ENCODE peak calls at places on chromosomes 1 and 21, in six cellular contexts. One of them, this sample, is unnamed.

GRCh38 chr1:172770081-172770480 is 111.2 kb downstream of the FASLG start:
- DNase-seq in IMR-90: no peak
- DNase-seq in H9: no peak
- DNase-seq in effector memory CD4-positive, alpha-beta T cell: no peak
- DNase-seq in AG04450: no peak
- DNase-seq in kidney: no peak
- DNase-seq in this sample: no peak

GRCh38 chr1:27097484-27097917 is 57.4 kb downstream of the SLC9A1 start:
- DNase-seq in IMR-90: peak; percentile 66
- DNase-seq in H9: peak; percentile 81
- DNase-seq in effector memory CD4-positive, alpha-beta T cell: peak; percentile 48
- DNase-seq in AG04450: peak; percentile 44
- DNase-seq in kidney: peak; percentile 89
- DNase-seq in this sample: no peak

GRCh38 chr21:36785615-36786014 is 86.7 kb downstream of the SIM2 start:
- DNase-seq in IMR-90: peak; percentile 25
- DNase-seq in H9: no peak
- DNase-seq in effector memory CD4-positive, alpha-beta T cell: no peak
- DNase-seq in AG04450: no peak
- DNase-seq in kidney: no peak
- DNase-seq in this sample: no peak

GRCh38 chr1:235834620-235835019 is 32.1 kb downstream of the LYST start:
- DNase-seq in IMR-90: no peak
- DNase-seq in H9: no peak
- DNase-seq in effector memory CD4-positive, alpha-beta T cell: no peak
- DNase-seq in AG04450: no peak
- DNase-seq in kidney: no peak
- DNase-seq in this sample: no peak

GRCh38 chr1:176785810-176786209 is 322.8 kb downstream of the PAPPA2 start:
- DNase-seq in IMR-90: no peak
- DNase-seq in H9: no peak
- DNase-seq in effector memory CD4-positive, alpha-beta T cell: no peak
- DNase-seq in AG04450: no peak
- DNase-seq in kidney: no peak
- DNase-seq in this sample: no peak

GRCh38 chr1:180179162-180179957 is 24.7 kb downstream of the QSOX1 start:
- DNase-seq in IMR-90: no peak
- DNase-seq in H9: no peak
- DNase-seq in effector memory CD4-positive, alpha-beta T cell: no peak
- DNase-seq in AG04450: no peak
- DNase-seq in kidney: peak; percentile 48
- DNase-seq in this sample: no peak

GRCh38 chr1:214028095-214028494 is 40.3 kb downstream of the PROX1 start:
- DNase-seq in IMR-90: no peak
- DNase-seq in H9: no peak
- DNase-seq in effector memory CD4-positive, alpha-beta T cell: no peak
- DNase-seq in AG04450: no peak
- DNase-seq in kidney: no peak
- DNase-seq in this sample: no peak

GRCh38 chr1:242391896-242392295 is 132.6 kb downstream of the PLD5 start:
- DNase-seq in IMR-90: no peak
- DNase-seq in H9: no peak
- DNase-seq in effector memory CD4-positive, alpha-beta T cell: no peak
- DNase-seq in AG04450: no peak
- DNase-seq in kidney: no peak
- DNase-seq in this sample: no peak

GRCh38 chr1:44713321-44713781 is 17.6 kb downstream of the RNU5D-1 start:
- DNase-seq in IMR-90: no peak
- DNase-seq in H9: no peak
- DNase-seq in effector memory CD4-positive, alpha-beta T cell: no peak
- DNase-seq in AG04450: no peak
- DNase-seq in kidney: no peak
- DNase-seq in this sample: no peak

GRCh38 chr1:58204284-58204683 is 342.2 kb downstream of the OMA1 start:
- DNase-seq in IMR-90: no peak
- DNase-seq in H9: no peak
- DNase-seq in effector memory CD4-positive, alpha-beta T cell: no peak
- DNase-seq in AG04450: no peak
- DNase-seq in kidney: no peak
- DNase-seq in this sample: no peak

GRCh38 chr1:25647106-25647505 is 30.5 kb downstream of the MAN1C1 start:
- DNase-seq in IMR-90: no peak
- DNase-seq in H9: no peak
- DNase-seq in effector memory CD4-positive, alpha-beta T cell: no peak
- DNase-seq in AG04450: no peak
- DNase-seq in kidney: no peak
- DNase-seq in this sample: no peak

GRCh38 chr1:178503849-178504248 is 7.1 kb upstream of the CLEC20A start:
- DNase-seq in IMR-90: no peak
- DNase-seq in H9: no peak
- DNase-seq in effector memory CD4-positive, alpha-beta T cell: no peak
- DNase-seq in AG04450: no peak
- DNase-seq in kidney: no peak
- DNase-seq in this sample: no peak

GRCh38 chr1:221913351-221913750 is 171.5 kb upstream of the DUSP10 start:
- DNase-seq in IMR-90: peak; percentile 27
- DNase-seq in H9: no peak
- DNase-seq in effector memory CD4-positive, alpha-beta T cell: no peak
- DNase-seq in AG04450: no peak
- DNase-seq in kidney: no peak
- DNase-seq in this sample: no peak

GRCh38 chr1:23370744-23371710 is 1.4 kb upstream of the ZNF436 start:
- DNase-seq in IMR-90: no peak
- DNase-seq in H9: peak; percentile 82
- DNase-seq in effector memory CD4-positive, alpha-beta T cell: no peak
- DNase-seq in AG04450: no peak
- DNase-seq in kidney: no peak
- DNase-seq in this sample: no peak

GRCh38 chr1:41242645-41243171 is 602 bp upstream of the SCMH1 start:
- DNase-seq in IMR-90: no peak
- DNase-seq in H9: no peak
- DNase-seq in effector memory CD4-positive, alpha-beta T cell: no peak
- DNase-seq in AG04450: no peak
- DNase-seq in kidney: no peak
- DNase-seq in this sample: no peak

GRCh38 chr21:42330380-42331336 is 15.4 kb upstream of the TFF3 start:
- DNase-seq in IMR-90: no peak
- DNase-seq in H9: no peak
- DNase-seq in effector memory CD4-positive, alpha-beta T cell: no peak
- DNase-seq in AG04450: no peak
- DNase-seq in kidney: no peak
- DNase-seq in this sample: no peak

GRCh38 chr1:116178837-116179236 is 67.6 kb downstream of the MAB21L3 start:
- DNase-seq in IMR-90: no peak
- DNase-seq in H9: no peak
- DNase-seq in effector memory CD4-positive, alpha-beta T cell: no peak
- DNase-seq in AG04450: no peak
- DNase-seq in kidney: no peak
- DNase-seq in this sample: no peak

GRCh38 chr1:116176306-116176789 is 65.1 kb downstream of the MAB21L3 start:
- DNase-seq in IMR-90: no peak
- DNase-seq in H9: no peak
- DNase-seq in effector memory CD4-positive, alpha-beta T cell: no peak
- DNase-seq in AG04450: no peak
- DNase-seq in kidney: no peak
- DNase-seq in this sample: no peak

GRCh38 chr1:116172666-116173065 is 61.5 kb downstream of the MAB21L3 start:
- DNase-seq in IMR-90: no peak
- DNase-seq in H9: no peak
- DNase-seq in effector memory CD4-positive, alpha-beta T cell: no peak
- DNase-seq in AG04450: no peak
- DNase-seq in kidney: no peak
- DNase-seq in this sample: no peak

GRCh38 chr1:116177861-116178260 is 66.7 kb downstream of the MAB21L3 start:
- DNase-seq in IMR-90: no peak
- DNase-seq in H9: no peak
- DNase-seq in effector memory CD4-positive, alpha-beta T cell: no peak
- DNase-seq in AG04450: no peak
- DNase-seq in kidney: no peak
- DNase-seq in this sample: no peak

GRCh38 chr1:116175621-116176020 is 64.4 kb downstream of the MAB21L3 start:
- DNase-seq in IMR-90: no peak
- DNase-seq in H9: no peak
- DNase-seq in effector memory CD4-positive, alpha-beta T cell: no peak
- DNase-seq in AG04450: no peak
- DNase-seq in kidney: no peak
- DNase-seq in this sample: no peak
- H3K27ac ChIP-seq in IMR-90: no peak overlapping the region
- H3K27ac ChIP-seq in H9: no peak overlapping the region
- H3K27ac ChIP-seq in effector memory CD4-positive, alpha-beta T cell: no peak overlapping the region
- H3K27ac ChIP-seq in AG04450: no peak overlapping the region
- H3K27ac ChIP-seq in kidney: no peak overlapping the region
- H3K27ac ChIP-seq in this sample: no peak overlapping the region

GRCh38 chr1:84223751-84224432 is 77.6 kb upstream of the SAMD13 start:
- DNase-seq in IMR-90: peak; percentile 51
- DNase-seq in H9: no peak
- DNase-seq in effector memory CD4-positive, alpha-beta T cell: no peak
- DNase-seq in AG04450: no peak
- DNase-seq in kidney: no peak
- DNase-seq in this sample: no peak
- H3K27ac ChIP-seq in IMR-90: no peak overlapping the region
- H3K27ac ChIP-seq in H9: no peak overlapping the region
- H3K27ac ChIP-seq in effector memory CD4-positive, alpha-beta T cell: no peak overlapping the region
- H3K27ac ChIP-seq in AG04450: no peak overlapping the region
- H3K27ac ChIP-seq in kidney: no peak overlapping the region
- H3K27ac ChIP-seq in this sample: no peak overlapping the region

DNA sequence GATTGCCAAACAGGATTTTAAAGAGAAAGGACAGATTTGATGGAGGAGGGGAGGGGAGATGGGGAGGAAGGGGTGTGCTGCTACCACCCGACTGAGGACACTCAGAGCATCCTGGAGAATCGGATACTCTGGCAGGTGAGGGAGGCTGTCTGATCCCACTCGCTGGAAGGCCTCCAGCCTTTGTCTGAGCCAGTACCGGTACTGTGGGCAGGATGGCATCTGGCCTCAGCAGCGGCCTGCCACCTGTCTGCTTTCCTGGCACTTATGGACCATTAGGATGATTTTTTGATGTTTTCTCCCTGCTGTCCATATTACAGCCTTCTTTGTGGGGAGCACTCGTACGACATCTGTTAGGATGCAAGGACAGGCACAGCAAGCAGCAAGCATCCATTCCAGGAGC is 11.4 kb downstream of the ATP2B4 start:
- DNase-seq in IMR-90: no peak
- DNase-seq in H9: no peak
- DNase-seq in effector memory CD4-positive, alpha-beta T cell: no peak
- DNase-seq in AG04450: no peak
- DNase-seq in kidney: no peak
- DNase-seq in this sample: no peak
- H3K27ac ChIP-seq in IMR-90: no peak overlapping the region
- H3K27ac ChIP-seq in H9: no peak overlapping the region
- H3K27ac ChIP-seq in effector memory CD4-positive, alpha-beta T cell: peak overlapping the region; percentile 20
- H3K27ac ChIP-seq in AG04450: no peak overlapping the region
- H3K27ac ChIP-seq in kidney: no peak overlapping the region
- H3K27ac ChIP-seq in this sample: no peak overlapping the region

GRCh38 chr1:2545754-2546514 is 10.2 kb upstream of the TNFRSF14 start:
- DNase-seq in IMR-90: peak; percentile 66
- DNase-seq in H9: peak; percentile 97
- DNase-seq in effector memory CD4-positive, alpha-beta T cell: peak; percentile 91
- DNase-seq in AG04450: no peak
- DNase-seq in kidney: peak; percentile 97
- DNase-seq in this sample: peak; percentile 54
- H3K27ac ChIP-seq in IMR-90: no peak overlapping the region
- H3K27ac ChIP-seq in H9: no peak overlapping the region
- H3K27ac ChIP-seq in effector memory CD4-positive, alpha-beta T cell: peak overlapping the region; percentile 98
- H3K27ac ChIP-seq in AG04450: peak overlapping the region; percentile 31
- H3K27ac ChIP-seq in kidney: peak overlapping the region; percentile 91
- H3K27ac ChIP-seq in this sample: peak overlapping the region; percentile 99

DNA sequence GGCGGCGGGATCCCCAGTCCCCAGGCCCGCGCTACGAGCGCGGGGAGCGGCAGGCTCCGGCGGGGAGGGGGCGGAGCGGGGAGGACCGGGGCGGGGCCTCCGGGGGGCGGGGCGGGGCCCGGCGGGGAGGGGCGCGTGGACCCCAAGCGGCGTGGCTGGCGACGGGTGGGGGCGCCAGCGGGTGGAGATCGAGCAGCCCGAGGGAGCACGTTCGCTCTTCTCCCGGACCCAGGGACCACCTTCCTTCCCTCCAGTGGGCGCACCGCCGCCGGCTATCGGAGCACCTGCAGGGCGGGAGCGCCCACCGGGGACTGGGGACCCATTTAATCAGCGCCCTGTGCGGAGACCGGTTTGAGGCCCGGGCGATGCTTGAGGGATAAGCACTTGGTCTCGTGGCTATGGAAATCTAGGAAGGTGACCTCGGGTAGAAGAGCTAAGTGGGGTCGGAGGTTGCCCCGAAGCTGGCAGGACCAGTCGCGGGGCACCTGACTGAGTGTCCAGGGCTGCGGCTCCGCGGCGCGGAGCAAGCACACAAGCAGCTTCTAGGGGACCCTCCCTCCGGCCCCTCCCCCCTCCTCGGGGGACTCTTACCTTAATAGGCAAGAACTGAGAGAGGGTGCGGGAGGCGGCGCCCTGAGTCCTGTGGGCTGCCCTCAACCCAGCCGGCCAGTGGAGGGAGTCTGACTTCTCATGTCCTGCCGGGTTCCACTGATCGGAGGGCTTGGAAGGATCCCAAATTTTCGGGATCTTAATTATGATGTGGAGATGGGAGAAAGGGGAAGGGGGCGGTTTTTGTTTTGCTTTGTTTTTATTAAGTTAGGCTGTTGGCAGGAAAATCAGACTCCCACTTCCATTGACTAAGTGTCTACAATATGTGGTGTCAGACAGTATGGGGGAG is at the start of gene TSPAN2:
- DNase-seq in IMR-90: peak; percentile 59
- DNase-seq in H9: peak; percentile 96
- DNase-seq in effector memory CD4-positive, alpha-beta T cell: peak; percentile 52
- DNase-seq in AG04450: peak; percentile 20
- DNase-seq in kidney: peak; percentile 87
- DNase-seq in this sample: no peak
- H3K27ac ChIP-seq in IMR-90: peak within 1 kb of the TSS; percentile 67
- H3K27ac ChIP-seq in H9: no peak within 1 kb of the TSS
- H3K27ac ChIP-seq in effector memory CD4-positive, alpha-beta T cell: peak within 1 kb of the TSS; percentile 64
- H3K27ac ChIP-seq in AG04450: peak within 1 kb of the TSS; percentile 66
- H3K27ac ChIP-seq in kidney: peak within 1 kb of the TSS; percentile 68
- H3K27ac ChIP-seq in this sample: no peak within 1 kb of the TSS

DNA sequence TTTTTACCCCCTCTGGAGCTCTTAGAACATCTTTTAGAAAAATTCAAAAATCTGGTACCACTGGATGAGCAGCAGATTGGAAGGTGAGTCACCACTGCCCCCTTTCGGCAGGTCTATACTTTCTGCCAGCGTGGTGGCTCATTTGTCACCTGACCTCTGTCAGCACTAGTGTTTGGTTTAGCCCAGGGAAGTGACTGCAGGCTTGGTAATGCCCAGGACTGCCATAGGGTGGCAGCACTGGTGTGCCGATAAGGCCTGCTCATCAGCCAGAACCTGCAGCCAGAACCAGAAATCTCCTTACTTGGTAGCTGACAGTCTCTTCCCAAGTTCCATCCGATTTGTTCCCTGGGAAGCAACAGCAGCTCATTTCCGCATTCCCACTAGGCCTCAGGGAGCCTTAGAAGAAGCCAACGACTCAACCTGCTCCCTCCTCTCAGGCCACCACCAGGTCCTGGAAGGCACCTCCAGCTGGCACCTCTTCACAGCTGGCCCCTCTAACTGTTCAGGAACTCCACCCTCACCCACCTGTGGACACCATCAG is 6.8 kb downstream of the SMIM12 start:
- DNase-seq in IMR-90: peak; percentile 95
- DNase-seq in H9: peak; percentile 98
- DNase-seq in effector memory CD4-positive, alpha-beta T cell: peak; percentile 75
- DNase-seq in AG04450: peak; percentile 83
- DNase-seq in kidney: peak; percentile 92
- DNase-seq in this sample: peak; percentile 87
- H3K27ac ChIP-seq in IMR-90: no peak overlapping the region
- H3K27ac ChIP-seq in H9: no peak overlapping the region
- H3K27ac ChIP-seq in effector memory CD4-positive, alpha-beta T cell: no peak overlapping the region
- H3K27ac ChIP-seq in AG04450: peak overlapping the region; percentile 11
- H3K27ac ChIP-seq in kidney: no peak overlapping the region
- H3K27ac ChIP-seq in this sample: no peak overlapping the region

This sample was measured in caudate nucleus.